ENCODE peak calls at places on chromosomes 2 and 18, in four cellular contexts. One of them, this sample, is unnamed.
A peak's percentile ranks its signal among the peaks of the same experiment; 100 is the strongest.

GRCh38 chr2:172823451-172823850 is 87.8 kb downstream of the RAPGEF4 start:
- DNase-seq in memory B cell: no peak
- DNase-seq in NCI-H69: no peak
- DNase-seq in NCI-H82: no peak
- DNase-seq in this sample: no peak

GRCh38 chr2:109607766-109608165 is 6.0 kb downstream of the SEPTIN10 start:
- DNase-seq in memory B cell: no peak
- DNase-seq in NCI-H69: no peak
- DNase-seq in NCI-H82: no peak
- DNase-seq in this sample: no peak

GRCh38 chr2:20488782-20489181 is 41.9 kb downstream of the RHOB start:
- DNase-seq in memory B cell: no peak
- DNase-seq in NCI-H69: no peak
- DNase-seq in NCI-H82: no peak
- DNase-seq in this sample: no peak

GRCh38 chr2:97011977-97012569 is 25.7 kb upstream of the FAM178B start:
- DNase-seq in memory B cell: peak; percentile 59
- DNase-seq in NCI-H69: peak; percentile 51
- DNase-seq in NCI-H82: peak; percentile 25
- DNase-seq in this sample: peak; percentile 11

GRCh38 chr2:88451647-88452150 is 794 bp downstream of the FOXI3 start:
- DNase-seq in memory B cell: peak; percentile 40
- DNase-seq in NCI-H69: peak; percentile 61
- DNase-seq in NCI-H82: peak; percentile 35
- DNase-seq in this sample: no peak

GRCh38 chr2:3116371-3116770 is 261.2 kb downstream of the EIPR1 start:
- DNase-seq in memory B cell: no peak
- DNase-seq in NCI-H69: no peak
- DNase-seq in NCI-H82: no peak
- DNase-seq in this sample: no peak

GRCh38 chr2:145593991-145594702 is 1074.2 kb upstream of the ZEB2 start:
- DNase-seq in memory B cell: no peak
- DNase-seq in NCI-H69: peak; percentile 41
- DNase-seq in NCI-H82: peak; percentile 22
- DNase-seq in this sample: no peak

GRCh38 chr2:119005081-119005480 is 63.1 kb downstream of the MARCO start:
- DNase-seq in memory B cell: no peak
- DNase-seq in NCI-H69: no peak
- DNase-seq in NCI-H82: no peak
- DNase-seq in this sample: no peak

GRCh38 chr2:203887680-203888079 is 20.1 kb downstream of the CTLA4 start:
- DNase-seq in memory B cell: no peak
- DNase-seq in NCI-H69: no peak
- DNase-seq in NCI-H82: no peak
- DNase-seq in this sample: no peak

GRCh38 chr2:7999683-8000476 is 682.0 kb upstream of the ID2 start:
- DNase-seq in memory B cell: no peak
- DNase-seq in NCI-H69: peak; percentile 3
- DNase-seq in NCI-H82: no peak
- DNase-seq in this sample: no peak

GRCh38 chr18:44900627-44901026 is 219.9 kb downstream of the SETBP1 start:
- DNase-seq in memory B cell: no peak
- DNase-seq in NCI-H69: peak; percentile 47
- DNase-seq in NCI-H82: no peak
- DNase-seq in this sample: no peak

GRCh38 chr18:48929951-48930713 is 20.6 kb downstream of the SMAD7 start:
- DNase-seq in memory B cell: no peak
- DNase-seq in NCI-H69: peak; percentile 58
- DNase-seq in NCI-H82: no peak
- DNase-seq in this sample: no peak

GRCh38 chr2:24959761-24960160 is 12.0 kb downstream of the DNAJC27 start:
- DNase-seq in memory B cell: no peak
- DNase-seq in NCI-H69: no peak
- DNase-seq in NCI-H82: no peak
- DNase-seq in this sample: no peak

GRCh38 chr2:238644095-238645081 is 203.5 kb upstream of the TWIST2 start:
- DNase-seq in memory B cell: no peak
- DNase-seq in NCI-H69: no peak
- DNase-seq in NCI-H82: no peak
- DNase-seq in this sample: no peak

GRCh38 chr2:156483741-156484173 is 47.6 kb downstream of the GPD2 start:
- DNase-seq in memory B cell: no peak
- DNase-seq in NCI-H69: no peak
- DNase-seq in NCI-H82: no peak
- DNase-seq in this sample: no peak

GRCh38 chr18:23619388-23619873 is 33.1 kb upstream of the NPC1 start:
- DNase-seq in memory B cell: no peak
- DNase-seq in NCI-H69: peak; percentile 78
- DNase-seq in NCI-H82: peak; percentile 10
- DNase-seq in this sample: peak; percentile 9

This sample was measured in NT2/D1.